ENCODE peak calls at places on chromosomes 6 and 20, in eight cellular contexts. Z is T-helper 2 cell, T is SW480, G is Karpas-422, S is GM04504, K is lung microvascular endothelial cell, B is smooth muscle cell of the brain vasculature, H is NB4. P is an unnamed sample.

GRCh38 chr6:52013035-52013434 is 74.4 kb downstream of the PKHD1 start:
- DNase-seq in H (no peak), B (no peak), T (no peak), S (peak; percentile 1), Z (no peak), K (no peak), G (no peak), P (no peak)

GRCh38 chr6:148513145-148514071 is 170.8 kb downstream of the SASH1 start:
- DNase-seq in K (no peak), S (peak; percentile 78), G (no peak), Z (no peak), T (no peak), B (no peak), H (no peak), P (no peak)

GRCh38 chr6:117076076-117076475 is 189.3 kb upstream of the VGLL2 start:
- DNase-seq in G (no peak), B (no peak), T (no peak), H (no peak), Z (no peak), K (no peak), S (no peak), P (no peak)

GRCh38 chr6:89290401-89291155 is 24.5 kb downstream of the GABRR2 start:
- DNase-seq in H (no peak), K (no peak), G (no peak), S (no peak), T (no peak), Z (no peak), B (no peak), P (no peak)

GRCh38 chr6:85419046-85419759 is 30.7 kb upstream of the NT5E start:
- DNase-seq in G (no peak), H (no peak), B (no peak), Z (no peak), T (peak; percentile 34), K (peak; percentile 46), S (no peak), P (no peak)

GRCh38 chr6:10028202-10028601 is 386.7 kb downstream of the TFAP2A start:
- DNase-seq in Z (no peak), H (no peak), K (no peak), T (no peak), G (no peak), B (no peak), S (no peak), P (no peak)

GRCh38 chr20:62479218-62479617 is 3.4 kb upstream of the GATA5 start:
- DNase-seq in B (no peak), S (no peak), T (no peak), G (no peak), K (no peak), H (peak; percentile 57), Z (no peak), P (no peak)

GRCh38 chr20:38083338-38084048 is 49.9 kb downstream of the RPRD1B start:
- DNase-seq in G (no peak), H (no peak), Z (no peak), T (no peak), S (no peak), B (no peak), K (no peak), P (no peak)

GRCh38 chr6:21377356-21377755 is 216.2 kb upstream of the SOX4 start:
- DNase-seq in G (no peak), T (peak; percentile 22), H (no peak), B (no peak), K (no peak), Z (no peak), S (no peak), P (no peak)

GRCh38 chr20:58688838-58689237 is 3.8 kb upstream of the NPEPL1 start:
- DNase-seq in H (peak; percentile 39), S (no peak), T (no peak), B (no peak), Z (no peak), K (no peak), G (no peak), P (no peak)

GRCh38 chr6:105482227-105482839 is 79.5 kb upstream of the PREP start:
- DNase-seq in H (peak; percentile 9), Z (no peak), K (peak; percentile 51), B (no peak), G (no peak), S (peak; percentile 42), T (no peak), P (no peak)

P was measured in OCI-LY7.